ENCODE peak calls at places on chromosomes 3 and 15, in five cellular contexts. T, A, P, H and E are unnamed samples. For H3K9me3, the result is how much of the 10 kb centered on the place peaks cover.

GRCh38 chr15:72306211-72306785 is 13.7 kb downstream of the CELF6 start:
- DNase-seq in P (no peak), A (no peak), H (peak), T (peak), E (peak)

GRCh38 chr3:156787015-156787414 is 39.1 kb upstream of the LEKR1 start:
- DNase-seq in A (no peak), H (no peak), P (no peak), T (no peak), E (no peak)

GRCh38 chr15:74955796-74956647 is 550 bp downstream of the RPP25 start:
- DNase-seq in H (peak), A (peak), T (peak), P (peak), E (peak)

GRCh38 chr3:123658118-123658859 is 73.4 kb upstream of the HACD2 start:
- DNase-seq in A (no peak), H (no peak), T (no peak), P (peak), E (no peak)

GRCh38 chr15:95522533-95522932 is 808.0 kb upstream of the NR2F2 start:
- DNase-seq in H (no peak), A (no peak), P (no peak), T (no peak), E (no peak)

GRCh38 chr15:62600376-62600775 is 435.3 kb upstream of the C2CD4B start:
- DNase-seq in P (no peak), A (no peak), H (no peak), T (no peak), E (no peak)

GRCh38 chr3:11060500-11061251 is 68.1 kb downstream of the SLC6A1 start:
- DNase-seq in T (no peak), A (peak), H (peak), P (peak), E (peak)

GRCh38 chr3:24196526-24196925 is 251.4 kb downstream of the NR1D2 start:
- DNase-seq in T (no peak), P (no peak), H (no peak), A (no peak), E (no peak)

GRCh38 chr15:90388462-90389182 is 580 bp downstream of the IQGAP1 start:
- DNase-seq in P (peak), H (peak), A (peak), T (peak), E (peak)

GRCh38 chr3:112671930-112672715 is 31.2 kb upstream of the CCDC80 start:
- DNase-seq in P (no peak), A (no peak), T (no peak), H (no peak), E (no peak)

GRCh38 chr3:28743843-28744242 is 395.2 kb upstream of the AZI2 start:
- DNase-seq in T (no peak), A (no peak), H (no peak), P (no peak), E (no peak)

GRCh38 chr15:92819312-92820232 is 80.6 kb upstream of the CHD2 start:
- DNase-seq in P (no peak), A (no peak), T (no peak), H (no peak), E (no peak)

GRCh38 chr3:55686720-55687254 is 199.7 kb upstream of the WNT5A start:
- DNase-seq in A (no peak), H (no peak), T (no peak), P (no peak), E (no peak)

GRCh38 chr15:100254694-100255093 is 87.1 kb downstream of the ADAMTS17 start:
- DNase-seq in P (no peak), A (no peak), T (no peak), H (no peak), E (no peak)
- H3K9me3 ChIP-seq in P (under half), A (under half), T (under half), H (under half), E (under half)

GRCh38 chr15:79875213-79875612 is 21.6 kb downstream of the MTHFS start:
- DNase-seq in A (no peak), P (no peak), T (no peak), H (no peak), E (no peak)
- H3K9me3 ChIP-seq in A (under half), P (under half), T (under half), H (under half), E (under half)

GRCh38 chr15:97672586-97672985 is 287.9 kb upstream of the ARRDC4 start:
- DNase-seq in H (no peak), T (no peak), P (no peak), A (no peak), E (no peak)
- H3K9me3 ChIP-seq in H (under half), T (under half), P (under half), A (under half), E (under half)

GRCh38 chr15:50182233-50183013 is 427 bp downstream of the SLC27A2 start:
- DNase-seq in A (peak), T (peak), P (no peak), H (peak), E (no peak)
- H3K9me3 ChIP-seq in A (under half), T (under half), P (under half), H (under half), E (under half)

DNA sequence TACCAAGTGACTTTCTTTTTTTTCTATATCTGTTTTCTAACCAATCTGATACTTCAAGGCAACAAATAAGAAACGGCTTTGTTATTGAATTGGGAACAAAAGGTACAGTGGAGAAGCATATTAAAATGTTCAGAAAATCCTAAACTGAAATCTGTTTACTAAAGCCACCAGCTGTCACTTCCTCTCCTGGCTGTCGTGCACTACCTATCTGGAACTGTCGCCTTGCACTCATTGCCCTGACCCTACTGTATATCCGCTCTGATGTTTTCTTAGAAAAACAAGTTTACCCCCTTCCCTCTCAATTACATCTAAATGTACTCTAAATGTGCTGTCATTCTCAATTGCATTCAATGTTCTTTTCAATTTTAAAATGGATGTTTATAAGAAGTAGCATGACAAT is 439.8 kb upstream of the ARRDC4 start:
- DNase-seq in H (no peak), A (no peak), T (no peak), P (no peak), E (no peak)
- H3K9me3 ChIP-seq in H (under half), A (under half), T (under half), P (under half), E (under half)

GRCh38 chr15:69930754-69931153 is 167.0 kb downstream of the TLE3 start:
- DNase-seq in P (no peak), H (no peak), A (no peak), T (no peak), E (no peak)
- H3K9me3 ChIP-seq in P (under half), H (under half), A (under half), T (under half), E (under half)

DNA sequence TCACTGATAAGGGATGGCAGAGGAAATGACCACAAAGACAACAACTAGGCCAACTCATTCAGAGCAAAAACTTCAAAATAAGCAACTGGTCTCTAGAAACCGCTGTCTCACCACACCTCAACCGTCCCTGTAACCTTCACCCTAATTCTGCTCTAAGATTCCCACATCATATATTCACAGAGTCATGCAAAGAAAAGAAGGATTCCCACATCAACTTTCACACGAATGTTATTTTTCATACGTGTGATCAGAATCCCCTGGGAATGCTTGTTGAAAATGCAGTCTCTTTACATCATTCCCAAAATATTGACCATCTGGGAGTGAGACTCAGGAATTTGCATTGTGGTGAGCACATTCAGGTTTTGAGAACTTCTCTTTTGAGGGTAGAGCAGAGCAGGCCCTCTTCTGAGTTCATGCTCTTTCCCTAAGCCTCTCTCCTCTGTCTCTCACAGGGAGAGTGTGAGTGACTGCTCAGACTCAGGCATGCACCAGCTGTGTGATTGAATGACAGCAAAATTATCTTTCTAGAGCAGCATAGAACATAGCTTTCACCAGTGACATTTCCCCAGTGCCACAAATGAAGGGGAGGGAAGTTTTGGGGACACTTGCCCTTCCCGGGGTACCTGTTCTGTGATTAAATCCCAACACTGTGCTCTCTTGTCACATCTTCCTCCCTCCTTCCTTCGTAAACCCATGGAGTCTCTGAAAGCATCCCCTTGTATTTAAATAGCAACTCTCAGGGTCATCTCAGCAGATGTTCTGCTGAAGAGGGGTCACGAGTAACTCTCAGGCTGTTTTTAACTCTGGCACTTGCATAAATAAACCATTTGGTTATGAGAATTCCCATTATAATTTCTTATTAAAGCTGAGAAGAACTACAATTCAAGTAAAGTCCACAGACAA is 170.9 kb downstream of the PLCL2 start:
- DNase-seq in T (no peak), P (no peak), A (no peak), H (no peak), E (no peak)
- H3K9me3 ChIP-seq in T (under half), P (under half), A (under half), H (under half), E (under half)

DNA sequence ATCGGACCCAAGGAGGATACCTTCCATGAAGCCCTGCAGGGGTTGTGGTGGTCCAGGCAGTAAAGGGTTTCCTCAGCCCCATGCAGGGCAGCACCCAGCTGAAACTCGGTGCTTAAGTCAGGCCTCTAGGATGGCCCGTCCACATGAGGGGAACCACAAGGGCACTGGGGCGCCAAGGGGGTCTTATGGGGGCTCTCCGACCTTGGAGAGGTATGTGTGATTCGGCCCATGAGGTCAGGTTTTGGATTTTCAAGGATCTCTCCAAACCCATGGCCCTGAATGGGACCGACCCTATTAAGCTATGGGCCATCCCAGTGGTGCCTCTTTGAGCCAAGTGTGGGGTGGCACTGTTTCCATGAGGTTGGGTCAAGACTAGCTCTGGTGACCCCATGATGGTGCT is 233.3 kb downstream of the SNRPN start:
- DNase-seq in T (no peak), A (no peak), H (no peak), P (no peak), E (no peak)
- H3K9me3 ChIP-seq in T (under half), A (under half), H (under half), P (under half), E (under half)